ENCODE peak calls at places on chromosome 9, in six cellular contexts. S is aorta, V is BE2C, Q is H7, I is lower leg skin, M is astrocyte of the cerebellum. N is an unnamed sample.

GRCh38 chr9:135702002-135702721 is at the start of gene KCNT1:
- DNase-seq in I (no peak), V (peak), S (no peak), M (no peak), Q (peak), N (peak)

GRCh38 chr9:78291240-78291915 is 5.5 kb upstream of the PSAT1 start:
- DNase-seq in M (no peak), Q (no peak), I (no peak), V (no peak), S (no peak), N (no peak)

GRCh38 chr9:70428781-70429180 is 14.3 kb upstream of the KLF9 start:
- DNase-seq in Q (no peak), I (no peak), M (no peak), S (no peak), V (no peak), N (no peak)

GRCh38 chr9:72442212-72442607 is 77.2 kb upstream of the ZFAND5 start:
- DNase-seq in I (no peak), Q (no peak), M (no peak), V (no peak), S (no peak), N (peak)

GRCh38 chr9:398085-398484 is 183.4 kb downstream of the DOCK8 start:
- DNase-seq in V (no peak), I (no peak), S (no peak), M (no peak), Q (no peak), N (no peak)

GRCh38 chr9:36560813-36561212 is 11.9 kb upstream of the MELK start:
- DNase-seq in M (no peak), V (no peak), Q (no peak), S (no peak), I (no peak), N (no peak)

GRCh38 chr9:123028973-123029372 is 4.5 kb upstream of the GPR21 start:
- DNase-seq in Q (no peak), M (no peak), I (no peak), V (no peak), S (no peak), N (no peak)

GRCh38 chr9:76542360-76542759 is 83.4 kb downstream of the GCNT1 start:
- DNase-seq in V (peak), I (no peak), M (no peak), Q (no peak), S (no peak), N (no peak)

GRCh38 chr9:97853844-97854695 is 1.0 kb downstream of the FOXE1 start:
- DNase-seq in S (no peak), I (no peak), Q (peak), V (no peak), M (no peak), N (no peak)

GRCh38 chr9:21995652-21996275 is 1.2 kb downstream of the CDKN2B-AS1 start:
- DNase-seq in Q (peak), I (peak), S (peak), M (no peak), V (peak), N (no peak)

GRCh38 chr9:104110509-104110908 is 16.4 kb downstream of the SMC2 start:
- DNase-seq in I (no peak), V (no peak), M (no peak), S (no peak), Q (no peak), N (no peak)

GRCh38 chr9:117494401-117495130 is 79.7 kb upstream of the ASTN2 start:
- DNase-seq in Q (no peak), I (no peak), V (no peak), S (no peak), M (no peak), N (no peak)

GRCh38 chr9:76371901-76372300 is 22.3 kb downstream of the RFK start:
- DNase-seq in S (no peak), M (no peak), I (no peak), Q (no peak), V (no peak), N (no peak)

GRCh38 chr9:10062629-10063395 is 550.0 kb downstream of the PTPRD start:
- DNase-seq in M (peak), Q (no peak), S (no peak), V (no peak), I (no peak), N (no peak)

GRCh38 chr9:134178781-134179551 is 14.6 kb upstream of the RNU6ATAC start:
- DNase-seq in V (peak), I (no peak), S (peak), Q (peak), M (no peak), N (no peak)

GRCh38 chr9:124182741-124183140 is 75.0 kb upstream of the NEK6 start:
- DNase-seq in I (no peak), M (no peak), S (no peak), Q (no peak), V (no peak), N (no peak)

GRCh38 chr9:92986175-92987110 is 39.1 kb downstream of the FGD3 start:
- DNase-seq in S (no peak), M (no peak), I (no peak), V (peak), Q (no peak), N (no peak)

GRCh38 chr9:110099236-110099741 is 108.7 kb downstream of the C9orf152 start:
- DNase-seq in I (peak), M (peak), S (no peak), V (peak), Q (no peak), N (no peak)

GRCh38 chr9:96420468-96421219 is 2.5 kb upstream of the ZNF367 start:
- DNase-seq in Q (peak), S (no peak), I (peak), V (no peak), M (peak), N (peak)

GRCh38 chr9:128428644-128429504 is 8.2 kb downstream of the CERCAM start:
- DNase-seq in M (no peak), Q (peak), S (no peak), I (no peak), V (no peak), N (no peak)

GRCh38 chr9:97501177-97501971 is at the start of gene TMOD1:
- DNase-seq in S (peak), M (no peak), V (peak), Q (peak), I (no peak), N (no peak)

GRCh38 chr9:16484744-16485143 is 385.7 kb downstream of the BNC2 start:
- DNase-seq in I (no peak), S (no peak), V (no peak), Q (no peak), M (peak), N (no peak)

GRCh38 chr9:14992025-14992424 is 81.8 kb upstream of the FREM1 start:
- DNase-seq in M (no peak), Q (no peak), V (no peak), I (no peak), S (no peak), N (no peak)

GRCh38 chr9:89839427-89839826 is 234.6 kb downstream of the GADD45G start:
- DNase-seq in S (no peak), I (no peak), M (no peak), Q (no peak), V (no peak), N (no peak)

GRCh38 chr9:91837982-91838731 is 111.9 kb downstream of the ROR2 start:
- DNase-seq in I (no peak), V (peak), S (peak), Q (peak), M (no peak), N (peak)

GRCh38 chr9:88978034-88978433 is 13.2 kb upstream of the S1PR3 start:
- DNase-seq in S (no peak), M (no peak), Q (no peak), I (no peak), V (no peak), N (no peak)

GRCh38 chr9:124261787-124262595 is 4.2 kb downstream of the NEK6 start:
- DNase-seq in V (no peak), Q (no peak), I (no peak), S (no peak), M (no peak), N (no peak)

GRCh38 chr9:106799146-106799545 is 63.8 kb upstream of the ZNF462 start:
- DNase-seq in V (no peak), M (peak), Q (no peak), I (no peak), S (no peak), N (no peak)

GRCh38 chr9:137070906-137071275 is 534 bp upstream of the SAPCD2 start:
- DNase-seq in V (peak), I (no peak), M (no peak), Q (no peak), S (no peak), N (no peak)

GRCh38 chr9:137067860-137068538 is 2.4 kb downstream of the SAPCD2 start:
- DNase-seq in S (peak), V (peak), I (peak), Q (peak), M (peak), N (no peak)

GRCh38 chr9:137070201-137070905 is at the start of gene SAPCD2:
- DNase-seq in M (peak), V (peak), Q (peak), I (peak), S (peak), N (no peak)

GRCh38 chr9:137069508-137070071 is 767 bp downstream of the SAPCD2 start:
- DNase-seq in S (no peak), I (no peak), M (no peak), Q (peak), V (peak), N (no peak)

GRCh38 chr9:137068539-137069507 is 1.5 kb downstream of the SAPCD2 start:
- DNase-seq in Q (no peak), S (no peak), I (no peak), V (peak), M (no peak), N (no peak)
- H3K4me3 ChIP-seq in Q (peak), S (no peak), I (peak), V (peak), M (peak), N (no peak)

DNA sequence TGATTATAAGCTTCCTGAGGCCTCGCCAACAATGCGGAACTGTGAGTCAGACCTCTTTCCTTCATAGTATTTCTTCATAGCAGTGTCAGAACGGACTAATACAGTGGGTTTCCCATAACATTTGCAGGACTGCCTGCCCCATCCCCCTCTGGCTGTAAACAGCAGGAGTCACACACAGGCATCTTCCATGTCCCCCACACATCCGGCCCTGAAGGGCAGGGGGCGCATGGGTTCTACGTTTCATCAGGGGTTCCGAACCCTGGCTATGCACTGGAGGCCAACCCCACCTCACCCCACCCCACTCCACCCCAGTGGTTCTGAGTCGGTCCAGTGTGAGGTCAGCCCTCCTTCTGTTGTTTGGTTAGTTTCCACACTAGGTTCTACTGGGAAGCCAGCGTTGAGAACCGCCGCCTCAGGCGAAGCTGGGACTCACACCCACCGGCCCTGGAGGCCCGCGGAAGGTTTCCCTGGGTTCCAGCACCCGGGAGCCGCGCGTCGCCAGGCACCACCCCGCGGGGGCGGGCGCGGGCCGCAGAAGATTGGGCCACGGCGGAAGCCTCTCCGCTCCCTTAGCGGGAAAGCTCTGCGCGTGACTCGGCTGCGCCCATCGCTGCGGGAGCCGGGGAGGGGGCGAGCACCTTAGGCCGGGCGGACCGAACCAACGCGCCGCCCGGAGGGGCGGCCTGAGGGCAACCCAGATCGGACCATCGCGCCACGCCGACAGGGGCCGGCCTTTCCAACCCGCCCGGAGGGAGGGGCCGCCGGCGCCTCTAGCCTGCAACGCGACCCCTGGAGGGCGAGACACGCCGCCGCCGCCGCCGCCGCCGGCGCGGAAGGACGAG is at the start of gene RUSC2:
- DNase-seq in M (peak), Q (peak), S (peak), I (peak), V (peak), N (peak)
- H3K4me3 ChIP-seq in M (peak), Q (peak), S (peak), I (peak), V (peak), N (peak)

GRCh38 chr9:107869111-107869510 is 379.5 kb upstream of the KLF4 start:
- DNase-seq in I (no peak), M (no peak), Q (no peak), S (no peak), V (no peak), N (no peak)
- H3K4me3 ChIP-seq in I (no peak), M (no peak), Q (no peak), S (no peak), V (no peak), N (no peak)

GRCh38 chr9:131282175-131282574 is 5.9 kb upstream of the FAM78A start:
- DNase-seq in I (no peak), M (no peak), S (no peak), V (no peak), Q (no peak), N (no peak)
- H3K4me3 ChIP-seq in I (no peak), M (no peak), S (no peak), V (no peak), Q (peak), N (no peak)

GRCh38 chr9:112072721-112073553 is 102.2 kb downstream of the SUSD1 start:
- DNase-seq in V (no peak), I (no peak), S (no peak), M (peak), Q (no peak), N (no peak)

GRCh38 chr9:112065781-112066606 is 109.1 kb downstream of the SUSD1 start:
- DNase-seq in M (peak), Q (peak), I (no peak), V (no peak), S (peak), N (peak)

GRCh38 chr9:112064871-112065270 is 110.2 kb downstream of the SUSD1 start:
- DNase-seq in I (no peak), S (no peak), M (no peak), Q (no peak), V (no peak), N (no peak)

GRCh38 chr9:112074250-112075008 is 100.7 kb downstream of the SUSD1 start:
- DNase-seq in Q (peak), S (peak), M (peak), V (peak), I (peak), N (no peak)

GRCh38 chr9:112069318-112070169 is 105.6 kb downstream of the SUSD1 start:
- DNase-seq in I (no peak), Q (no peak), S (no peak), M (no peak), V (no peak), N (no peak)
- H3K4me3 ChIP-seq in I (no peak), Q (no peak), S (no peak), M (no peak), V (no peak), N (no peak)

GRCh38 chr9:137586854-137587253 is 3.5 kb downstream of the ZMYND19 start:
- DNase-seq in I (no peak), S (no peak), V (no peak), Q (no peak), M (no peak), N (no peak)

GRCh38 chr9:137588891-137589290 is 1.4 kb downstream of the ZMYND19 start:
- DNase-seq in M (no peak), V (no peak), Q (no peak), I (no peak), S (no peak), N (no peak)

GRCh38 chr9:137589441-137590122 is 730 bp downstream of the ZMYND19 start:
- DNase-seq in V (no peak), Q (peak), S (no peak), M (no peak), I (no peak), N (no peak)

GRCh38 chr9:137590123-137590468 is 216 bp downstream of the ZMYND19 start:
- DNase-seq in S (no peak), V (no peak), M (no peak), I (no peak), Q (no peak), N (no peak)

GRCh38 chr9:137588311-137588710 is 2.0 kb downstream of the ZMYND19 start:
- DNase-seq in I (no peak), M (no peak), Q (no peak), S (no peak), V (no peak), N (no peak)
- H3K4me3 ChIP-seq in I (no peak), M (no peak), Q (no peak), S (no peak), V (no peak), N (no peak)

DNA sequence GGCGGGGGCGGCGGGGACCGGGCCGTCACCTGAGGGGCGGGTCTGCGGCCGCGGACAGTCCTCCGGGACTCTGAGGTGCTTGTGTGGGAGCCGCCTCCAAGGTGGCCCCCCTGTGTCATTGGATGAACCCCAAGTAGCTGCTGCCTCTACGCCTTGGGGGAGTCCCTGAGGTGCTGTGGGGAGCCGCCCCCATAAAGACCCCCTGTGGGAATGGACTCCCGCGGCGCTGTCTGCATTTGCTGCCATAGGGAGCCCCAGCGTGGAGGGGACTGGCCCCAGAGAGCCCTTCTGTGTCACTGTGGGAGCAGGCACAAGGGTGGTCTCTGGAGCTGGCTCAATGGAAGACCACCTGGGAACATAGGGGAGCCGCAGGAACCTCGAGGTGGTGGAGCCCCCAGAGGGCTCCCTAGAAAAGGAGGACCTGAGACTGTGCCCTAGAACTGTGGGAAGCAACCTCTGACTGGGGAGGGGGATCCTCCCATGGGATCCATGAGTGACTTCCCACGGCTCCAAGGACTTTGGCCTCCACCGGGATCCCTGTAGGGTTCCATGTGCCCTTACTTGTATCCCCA is 412 bp downstream of the PHF24 start:
- DNase-seq in V (no peak), M (no peak), I (no peak), Q (no peak), S (no peak), N (no peak)
- H3K4me3 ChIP-seq in V (no peak), M (peak), I (no peak), Q (peak), S (peak), N (peak)

N was measured in keratinocyte.